ENCODE peak calls at places on chromosome 9, in seven cellular contexts. L is fibroblast of lung, G is ovary, J is tibial artery, C is astrocyte, F is heart left ventricle, M is Peyer's patch. A is an unnamed sample.

GRCh38 chr9:122346478-122347347 is 24.1 kb upstream of the PTGS1 start:
- DNase-seq in J (peak; percentile 27), F (peak; percentile 72), L (no peak), M (peak; percentile 55), C (no peak), G (peak; percentile 27), A (no peak)

GRCh38 chr9:135793221-135794056 is 91.5 kb downstream of the KCNT1 start:
- DNase-seq in F (no peak), L (no peak), C (no peak), J (no peak), M (no peak), G (no peak), A (no peak)

GRCh38 chr9:124284237-124284831 is 26.6 kb downstream of the NEK6 start:
- DNase-seq in J (no peak), L (peak; percentile 71), M (no peak), G (no peak), C (peak; percentile 56), F (peak; percentile 42), A (no peak)

GRCh38 chr9:35954942-35955546 is 2.9 kb downstream of the OR2S2 start:
- DNase-seq in L (peak; percentile 91), G (peak; percentile 66), M (peak; percentile 82), J (peak; percentile 63), C (peak; percentile 59), F (peak; percentile 50), A (peak; percentile 26)

GRCh38 chr9:96408409-96409280 is 9.5 kb downstream of the ZNF367 start:
- DNase-seq in G (no peak), F (no peak), C (no peak), L (no peak), M (no peak), J (no peak), A (no peak)

GRCh38 chr9:126745574-126746411 is 59.0 kb upstream of the ZBTB43 start:
- DNase-seq in J (no peak), M (no peak), L (no peak), F (no peak), C (no peak), G (no peak), A (no peak)

GRCh38 chr9:84570482-84571154 is 98.9 kb upstream of the NTRK2 start:
- DNase-seq in L (no peak), C (no peak), F (no peak), G (no peak), M (no peak), J (no peak), A (no peak)

GRCh38 chr9:127816728-127817127 is 14.0 kb downstream of the FPGS start:
- DNase-seq in M (no peak), F (no peak), L (no peak), C (no peak), J (no peak), G (no peak), A (no peak)

GRCh38 chr9:108620767-108621166 is 235.0 kb downstream of the ACTL7B start:
- DNase-seq in M (no peak), F (no peak), G (no peak), J (no peak), L (peak; percentile 2), C (peak; percentile 29), A (no peak)

GRCh38 chr9:75993434-75993833 is 103.0 kb downstream of the PCSK5 start:
- DNase-seq in G (no peak), L (peak; percentile 77), F (no peak), M (no peak), C (peak; percentile 65), J (no peak), A (peak; percentile 70)

GRCh38 chr9:75299324-75299723 is 211.0 kb downstream of the OSTF1 start:
- DNase-seq in L (no peak), F (no peak), G (no peak), J (no peak), M (no peak), C (no peak), A (no peak)

GRCh38 chr9:136886610-136887597 is 588 bp downstream of the TRAF2 start:
- DNase-seq in J (no peak), C (no peak), L (peak; percentile 18), M (peak; percentile 62), G (no peak), F (no peak), A (no peak)

GRCh38 chr9:136916330-136917184 is 28.0 kb downstream of the FBXW5 start:
- DNase-seq in L (no peak), G (no peak), J (no peak), F (no peak), M (no peak), C (no peak), A (no peak)

GRCh38 chr9:77810047-77810446 is 161.9 kb upstream of the GNA14 start:
- DNase-seq in M (no peak), J (no peak), G (no peak), L (no peak), C (no peak), F (no peak), A (no peak)
- H3K27ac ChIP-seq in M (no peak overlapping the region), J (no peak overlapping the region), G (no peak overlapping the region), L (no peak overlapping the region), C (no peak overlapping the region), F (no peak overlapping the region), A (no peak overlapping the region)

DNA sequence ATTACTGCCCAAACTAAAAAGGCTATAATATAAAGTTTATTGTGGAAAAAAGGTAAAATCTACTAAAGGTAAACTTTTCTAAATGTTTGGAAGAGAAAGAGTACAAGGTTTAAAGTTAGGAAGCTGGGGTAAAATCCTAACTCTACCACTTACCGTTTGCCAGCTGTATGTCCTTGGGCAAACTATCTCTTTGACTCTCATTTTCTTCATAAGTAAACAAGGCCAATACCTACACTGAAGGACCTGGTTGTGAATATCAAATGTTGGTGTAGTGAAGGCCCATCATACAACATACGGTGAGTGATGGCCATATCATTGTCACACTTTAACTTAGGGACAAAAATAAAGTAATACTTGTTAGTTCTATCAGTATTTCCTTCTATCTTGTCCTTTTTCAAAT is 34.9 kb downstream of the ABHD17B start:
- DNase-seq in C (no peak), L (no peak), M (no peak), G (no peak), J (no peak), F (no peak), A (no peak)
- TF ChIP-seq CTCF in C (no peak), L (no peak), M (no peak), G (no peak), J (no peak), F (no peak), A (no peak)

GRCh38 chr9:78062710-78063109 is 31.1 kb upstream of the GNAQ start:
- DNase-seq in M (no peak), G (no peak), L (no peak), C (no peak), F (no peak), J (no peak), A (no peak)
- H3K4me1 ChIP-seq in M (no peaks in the 10 kb centered on the region), G (no peaks in the 10 kb centered on the region), L (no peaks in the 10 kb centered on the region), C (no peaks in the 10 kb centered on the region), F (no peaks in the 10 kb centered on the region), J (no peaks in the 10 kb centered on the region), A (no peaks in the 10 kb centered on the region)

GRCh38 chr9:100092066-100092465 is 6.7 kb downstream of the ERP44 start:
- DNase-seq in L (no peak), F (no peak), G (no peak), C (no peak), M (no peak), J (no peak), A (no peak)
- H3K27ac ChIP-seq in L (no peak overlapping the region), F (no peak overlapping the region), G (no peak overlapping the region), C (no peak overlapping the region), M (no peak overlapping the region), J (no peak overlapping the region), A (no peak overlapping the region)

DNA sequence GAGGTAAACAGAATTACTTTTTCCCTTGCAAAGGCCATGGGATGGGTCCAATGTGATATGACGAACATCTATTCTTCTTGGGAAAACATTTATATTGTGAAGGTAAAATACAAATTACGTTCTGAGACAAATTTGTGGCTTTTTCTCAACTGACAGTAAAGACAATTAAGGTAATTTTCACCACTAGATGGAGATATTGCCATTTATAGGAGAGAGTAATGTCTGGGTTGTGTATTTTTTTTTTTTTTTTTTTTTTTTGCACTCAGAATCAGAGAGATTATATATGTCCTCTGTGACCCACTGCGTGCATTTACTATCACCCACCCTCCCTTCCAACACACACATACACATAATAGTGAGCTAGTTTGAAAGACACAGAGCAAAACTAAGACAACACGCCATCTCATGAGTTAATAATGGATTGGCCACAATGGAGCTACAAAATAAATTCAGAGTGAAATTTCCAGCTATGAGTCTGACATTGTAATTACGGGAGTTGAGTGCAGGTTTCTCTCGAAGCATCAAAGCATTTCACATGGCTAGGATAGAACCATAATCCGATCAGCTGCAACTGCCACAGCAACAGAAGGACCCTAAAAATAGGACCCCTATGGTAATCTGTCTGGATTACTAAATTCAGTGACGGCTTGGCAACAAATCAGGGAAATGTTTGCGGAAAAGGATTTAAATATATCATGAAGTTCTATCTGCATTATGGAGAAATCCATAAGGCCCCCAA is 49.2 kb downstream of the ANXA1 start:
- DNase-seq in G (no peak), F (no peak), M (no peak), J (no peak), L (peak; percentile 51), C (no peak), A (no peak)
- TF ChIP-seq CTCF in G (no peak), F (peak; percentile 50), M (no peak), J (peak; percentile 47), L (peak; percentile 49), C (peak; percentile 60), A (peak; percentile 70)

GRCh38 chr9:93458702-93459101 is 5.3 kb upstream of the FAM120AOS start:
- DNase-seq in G (no peak), J (no peak), M (no peak), F (no peak), L (peak; percentile 36), C (no peak), A (no peak)
- H3K4me1 ChIP-seq in G (peaks cover 6% of the 10 kb centered on the region), J (no peaks in the 10 kb centered on the region), M (peaks cover 4% of the 10 kb centered on the region), F (peaks cover 73% of the 10 kb centered on the region), L (peaks cover 6% of the 10 kb centered on the region), C (peaks cover 6% of the 10 kb centered on the region), A (peaks cover 19% of the 10 kb centered on the region)

GRCh38 chr9:37241340-37241739 is 121.0 kb downstream of the ZCCHC7 start:
- DNase-seq in J (no peak), C (no peak), L (no peak), G (no peak), M (no peak), F (no peak), A (no peak)

GRCh38 chr9:37238122-37238521 is 117.7 kb downstream of the ZCCHC7 start:
- DNase-seq in L (no peak), J (no peak), G (no peak), M (no peak), F (no peak), C (no peak), A (no peak)

GRCh38 chr9:37239921-37240320 is 119.5 kb downstream of the ZCCHC7 start:
- DNase-seq in J (no peak), C (no peak), G (no peak), L (no peak), F (no peak), M (no peak), A (no peak)

GRCh38 chr9:37239224-37239859 is 119.0 kb downstream of the ZCCHC7 start:
- DNase-seq in F (no peak), G (no peak), J (no peak), L (no peak), M (no peak), C (no peak), A (no peak)

GRCh38 chr9:37236822-37237221 is 116.4 kb downstream of the ZCCHC7 start:
- DNase-seq in J (no peak), M (no peak), L (no peak), F (no peak), C (no peak), G (no peak), A (no peak)
- H3K27ac ChIP-seq in J (no peak overlapping the region), M (no peak overlapping the region), L (no peak overlapping the region), F (no peak overlapping the region), C (no peak overlapping the region), G (no peak overlapping the region), A (no peak overlapping the region)

A was measured in foreskin keratinocyte.